ENCODE peak calls at places on chromosomes 3 and 15, in four cellular contexts. Z is lower lobe of right lung, F is IMR-90, A is cardiac muscle cell. Q is an unnamed sample.

GRCh38 chr15:80404719-80405553 is 754 bp downstream of the ARNT2 start:
- DNase-seq in Z (no peak), F (peak; percentile 35), A (peak; percentile 23), Q (peak; percentile 6)

GRCh38 chr3:187946031-187946691 is 200.9 kb upstream of the BCL6 start:
- DNase-seq in Z (no peak), F (peak; percentile 85), A (no peak), Q (no peak)

GRCh38 chr15:70098170-70098460 is 398 bp upstream of the TLE3 start:
- DNase-seq in Z (no peak), F (no peak), A (no peak), Q (no peak)

GRCh38 chr3:188153498-188153948 is 434 bp upstream of the LPP start:
- DNase-seq in Z (peak; percentile 88), F (peak; percentile 97), A (peak; percentile 91), Q (peak; percentile 94)

GRCh38 chr3:32842531-32842931 is 24.7 kb downstream of the TRIM71 start:
- DNase-seq in Z (no peak), F (no peak), A (no peak), Q (peak; percentile 32)

GRCh38 chr15:99447497-99448371 is 118.0 kb upstream of the MEF2A start:
- DNase-seq in Z (no peak), F (no peak), A (no peak), Q (no peak)

GRCh38 chr3:171535133-171535532 is 74.9 kb upstream of the TNIK start:
- DNase-seq in Z (no peak), F (no peak), A (no peak), Q (no peak)

GRCh38 chr3:60294181-60294580 is 957.1 kb downstream of the FHIT start:
- DNase-seq in Z (no peak), F (peak; percentile 85), A (no peak), Q (no peak)

GRCh38 chr15:65213241-65213640 is 2.0 kb upstream of the CILP start:
- DNase-seq in Z (no peak), F (no peak), A (no peak), Q (no peak)

GRCh38 chr3:38003371-38003816 is 12.8 kb downstream of the VILL start:
- DNase-seq in Z (peak; percentile 75), F (peak; percentile 33), A (peak; percentile 76), Q (peak; percentile 69)

DNA sequence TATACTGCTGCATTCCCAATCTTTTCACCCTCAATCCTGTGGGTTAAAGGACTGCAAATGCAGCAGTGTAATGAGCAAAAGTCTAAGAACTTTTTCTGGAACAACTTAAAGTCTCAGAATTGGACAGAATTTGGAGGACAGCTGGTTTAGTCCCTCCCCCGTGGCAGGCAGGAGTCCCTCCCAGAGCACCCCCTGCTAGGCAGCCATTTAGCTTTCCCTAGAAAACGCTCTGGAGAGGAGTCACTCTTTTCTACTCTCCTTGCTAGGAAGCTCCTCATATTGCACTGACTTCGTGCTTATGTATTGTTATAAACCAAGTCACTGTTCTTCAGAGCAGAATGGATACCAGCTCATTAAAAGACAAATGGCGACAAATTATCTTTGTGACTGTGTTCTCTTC is 156.3 kb upstream of the UBE2E1 start:
- DNase-seq in Z (no peak), F (no peak), A (no peak), Q (no peak)
- TF ChIP-seq CTCF in Z (no peak), F (no peak), A (no peak), Q (no peak)

GRCh38 chr15:62125763-62126162 is 39.3 kb downstream of the C2CD4B start:
- DNase-seq in Z (no peak), F (peak; percentile 50), A (peak; percentile 29), Q (peak; percentile 66)
- TF ChIP-seq CTCF in Z (peak; percentile 52), F (peak; percentile 42), A (peak; percentile 71), Q (peak; percentile 39)

DNA sequence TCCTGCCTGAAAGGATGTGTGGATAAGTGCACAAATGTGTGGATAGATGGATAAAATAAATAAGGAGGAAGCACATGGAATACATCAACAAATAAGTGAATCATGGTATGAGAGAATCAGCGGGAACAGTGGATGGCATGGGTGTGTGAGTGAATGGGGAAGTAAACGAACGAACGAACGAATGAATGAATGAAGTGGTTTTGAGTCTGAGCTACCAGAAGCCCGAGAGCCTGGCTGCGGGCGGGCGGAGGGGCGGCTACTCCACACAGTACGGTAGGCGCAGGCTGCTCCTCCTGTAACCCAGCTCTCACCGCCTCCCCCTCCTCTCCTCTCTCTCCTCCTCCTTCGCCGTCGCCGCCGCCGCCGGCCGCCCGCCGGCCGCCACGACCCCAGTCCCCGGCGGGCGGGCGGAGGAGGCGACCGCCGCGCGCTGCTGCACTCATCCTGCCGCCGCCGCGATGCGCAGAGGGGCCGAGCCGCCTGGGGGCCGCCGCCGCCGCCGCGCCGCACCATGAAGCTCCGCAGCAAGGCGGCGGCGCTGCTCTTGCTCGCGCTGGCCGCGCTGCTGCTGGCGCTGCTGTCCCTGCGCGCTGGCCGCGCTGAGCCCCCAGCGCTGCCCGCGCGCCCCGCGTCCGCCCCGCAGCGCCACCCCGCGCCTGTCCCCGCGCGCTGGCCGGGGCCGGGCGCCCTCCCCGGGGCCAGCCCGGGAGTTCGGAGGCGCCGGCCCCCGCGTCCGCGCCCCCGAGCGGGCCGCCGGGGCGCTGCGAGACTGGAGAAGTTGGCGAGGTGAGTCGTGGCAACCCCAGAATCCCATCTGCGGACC is at the start of gene GXYLT2:
- DNase-seq in Z (peak; percentile 70), F (peak; percentile 71), A (peak; percentile 89), Q (peak; percentile 38)
- TF ChIP-seq CTCF in Z (no peak), F (peak; percentile 12), A (peak; percentile 5), Q (no peak)

DNA sequence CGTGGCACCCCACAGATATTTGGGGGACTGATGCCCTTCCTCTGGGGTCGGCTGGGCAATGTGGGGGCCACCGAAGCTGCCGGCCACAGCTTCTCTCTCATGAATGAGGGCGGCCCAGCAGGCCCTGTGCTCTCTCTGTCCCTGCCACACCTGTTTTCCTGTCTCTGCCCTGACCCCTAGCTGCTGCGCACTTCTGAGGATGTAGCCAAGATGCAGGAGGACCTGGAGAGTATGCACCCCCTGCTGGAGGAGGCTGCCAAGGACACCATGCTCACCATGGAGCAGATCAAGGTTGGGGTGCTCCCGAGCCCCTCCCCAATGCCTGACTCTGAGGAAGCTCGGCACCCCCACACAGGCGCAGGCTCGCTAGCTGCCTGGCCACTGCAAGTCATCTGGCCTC is 59.7 kb downstream of the SEMA3G start:
- DNase-seq in Z (no peak), F (peak; percentile 41), A (peak; percentile 69), Q (peak; percentile 41)
- TF ChIP-seq CTCF in Z (no peak), F (peak; percentile 65), A (peak; percentile 52), Q (peak; percentile 27)

DNA sequence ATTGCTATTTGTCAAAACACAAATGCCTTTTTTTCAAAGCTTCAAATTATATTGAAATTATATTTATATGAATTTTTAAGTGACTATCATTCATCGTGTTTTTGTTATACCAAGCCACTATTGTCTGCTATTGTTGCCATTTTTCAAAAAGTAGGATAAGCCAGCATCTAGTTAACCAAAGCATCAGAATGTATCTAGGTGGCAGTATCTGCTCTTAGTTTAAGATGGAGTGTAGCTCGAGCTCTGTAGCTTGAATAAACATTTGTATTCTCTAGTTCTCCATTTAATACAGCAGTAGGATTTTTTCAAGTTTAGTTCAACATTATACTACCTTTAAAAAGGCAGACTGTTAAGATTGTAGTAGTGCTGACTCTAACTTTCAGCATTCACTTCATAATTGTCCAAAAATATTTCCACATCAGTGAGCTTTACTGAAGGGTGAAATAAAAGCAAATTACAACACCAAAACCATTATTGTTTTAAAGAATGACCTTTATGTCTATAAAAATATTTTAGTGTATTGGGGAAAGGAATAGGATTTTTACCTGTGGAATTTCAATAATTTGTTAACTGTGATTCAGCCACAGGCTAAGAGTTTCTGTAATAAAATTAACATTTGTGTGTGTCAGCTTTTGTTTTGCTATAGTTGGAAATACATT is 19.6 kb upstream of the C15orf61 start:
- DNase-seq in Z (no peak), F (peak; percentile 54), A (peak; percentile 9), Q (no peak)
- TF ChIP-seq CTCF in Z (peak; percentile 26), F (peak; percentile 58), A (peak; percentile 44), Q (no peak)